ENCODE peak calls at places on chromosomes 13 and 19, in ten cellular contexts. U is GM23338; L is AG04450; D is GM20000; S is suprapubic skin; V is ovary; J is dorsolateral prefrontal cortex; N is RWPE1; E is CD4-positive, alpha-beta T cell; K is breast epithelium. W is an unnamed sample.

GRCh38 chr13:42894765-42895181 is 97.3 kb downstream of the EPSTI1 start:
- DNase-seq in U (no peak), L (no peak), D (no peak), S (no peak), V (no peak), J (no peak), N (peak), E (no peak), K (no peak), W (no peak)

GRCh38 chr13:30186644-30187431 is 120.5 kb downstream of the KATNAL1 start:
- DNase-seq in U (peak), L (no peak), D (no peak), S (no peak), V (no peak), J (no peak), N (no peak), E (no peak), K (no peak), W (no peak)

GRCh38 chr13:20495087-20496023 is 30.3 kb downstream of the CRYL1 start:
- DNase-seq in U (peak), L (peak), D (peak), S (no peak), V (no peak), J (peak), N (peak), E (peak), K (peak), W (peak)

GRCh38 chr13:110332750-110333149 is 25.7 kb downstream of the COL4A2 start:
- DNase-seq in U (no peak), L (no peak), D (no peak), S (no peak), V (no peak), J (no peak), N (no peak), E (no peak), K (no peak), W (no peak)

GRCh38 chr13:110416131-110416584 is 109.1 kb downstream of the COL4A2 start:
- DNase-seq in U (no peak), L (no peak), D (no peak), S (no peak), V (no peak), J (no peak), N (no peak), E (no peak), K (peak), W (no peak)

GRCh38 chr19:43594710-43595604 is 977 bp downstream of the IRGQ start:
- DNase-seq in U (peak), L (no peak), D (peak), S (peak), V (peak), J (no peak), N (peak), E (peak), K (no peak), W (peak)

GRCh38 chr13:40517486-40518311 is 148.7 kb downstream of the FOXO1 start:
- DNase-seq in U (no peak), L (no peak), D (peak), S (no peak), V (no peak), J (no peak), N (no peak), E (no peak), K (no peak), W (peak)

GRCh38 chr19:16161848-16162247 is 11.5 kb downstream of the CIB3 start:
- DNase-seq in U (no peak), L (peak), D (no peak), S (no peak), V (no peak), J (no peak), N (peak), E (no peak), K (no peak), W (no peak)

DNA sequence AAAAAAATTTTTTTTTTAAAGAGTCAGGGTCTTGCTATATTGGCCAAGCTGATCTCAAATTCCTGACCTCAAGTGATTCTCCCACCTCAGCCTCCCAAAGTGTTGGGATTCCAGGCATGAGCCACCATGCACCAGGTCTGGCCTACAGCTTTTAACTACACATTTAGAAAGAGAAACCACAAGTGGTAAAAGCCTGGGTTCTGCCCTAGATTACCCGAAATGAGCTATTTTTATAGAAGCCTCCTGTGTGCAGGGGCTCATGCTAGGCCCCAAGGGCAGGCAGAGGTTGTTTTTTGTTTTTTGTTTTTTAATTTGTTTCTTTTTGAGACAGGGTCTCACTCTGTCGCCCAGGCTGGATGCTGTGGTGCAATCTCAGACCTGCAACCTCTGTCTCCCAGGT is 14.0 kb upstream of the MYADM start:
- DNase-seq in U (no peak), L (no peak), D (peak), S (no peak), V (no peak), J (no peak), N (no peak), E (no peak), K (no peak), W (no peak)
- TF ChIP-seq CTCF in U (no peak), L (no peak), D (no peak), S (no peak), V (no peak), J (no peak), N (no peak), E (no peak), K (no peak), W (no peak)

DNA sequence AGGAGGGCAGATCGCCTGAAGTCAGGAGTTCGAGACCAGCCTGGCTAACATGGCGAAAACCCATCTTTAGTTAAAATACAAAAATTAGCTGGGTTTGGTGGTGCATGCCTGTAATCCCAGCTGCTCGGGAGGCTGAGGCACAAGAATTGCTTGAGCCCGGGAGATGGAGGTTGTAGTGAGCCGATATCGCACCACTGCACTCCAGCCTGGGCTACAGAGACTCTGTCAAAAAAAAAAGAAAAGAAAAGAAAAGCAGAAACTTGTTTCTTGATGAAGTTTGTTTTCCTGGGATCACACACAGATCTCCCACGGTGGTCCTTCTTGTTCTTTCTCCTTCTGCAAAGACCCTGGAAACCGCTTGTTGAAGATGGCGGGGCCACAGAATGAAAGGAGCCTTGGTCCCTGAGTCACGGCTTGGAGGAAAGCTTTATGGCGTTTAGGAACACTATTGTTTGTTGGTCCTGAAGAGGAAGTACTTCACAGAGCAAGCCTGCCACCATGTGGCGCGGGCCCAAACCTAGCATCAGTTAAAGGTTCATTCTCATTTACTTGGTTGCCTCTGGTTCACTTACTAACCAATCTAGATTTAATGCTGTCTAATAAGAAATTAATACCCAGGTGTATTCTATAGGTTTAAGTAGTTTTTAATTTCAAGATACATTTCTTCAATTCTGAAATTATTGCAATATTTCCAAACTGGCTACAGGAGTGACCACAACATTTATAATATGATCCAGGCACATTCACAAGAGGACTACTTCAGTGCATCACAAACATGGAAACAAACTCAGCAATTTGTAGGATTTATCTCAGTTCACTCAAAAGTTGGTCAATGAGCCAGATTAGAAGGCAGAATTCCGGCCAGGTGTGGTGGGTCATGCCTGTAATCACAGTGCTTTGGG is 21.3 kb upstream of the ARL11 start:
- DNase-seq in U (peak), L (peak), D (peak), S (peak), V (peak), J (peak), N (peak), E (peak), K (peak), W (peak)
- TF ChIP-seq CTCF in U (peak), L (peak), D (peak), S (peak), V (peak), J (peak), N (peak), E (peak), K (peak), W (peak)

GRCh38 chr13:87677334-87678234 is 6.4 kb downstream of the SLITRK5 start:
- DNase-seq in U (peak), L (no peak), D (peak), S (peak), V (no peak), J (no peak), N (no peak), E (no peak), K (no peak), W (peak)

GRCh38 chr13:87677043-87677333 is 5.8 kb downstream of the SLITRK5 start:
- DNase-seq in U (peak), L (no peak), D (peak), S (no peak), V (no peak), J (no peak), N (no peak), E (no peak), K (no peak), W (peak)

GRCh38 chr13:87676254-87677042 is 5.3 kb downstream of the SLITRK5 start:
- DNase-seq in U (peak), L (no peak), D (peak), S (no peak), V (no peak), J (no peak), N (no peak), E (no peak), K (no peak), W (peak)

GRCh38 chr13:87678353-87678752 is 7.2 kb downstream of the SLITRK5 start:
- DNase-seq in U (no peak), L (no peak), D (peak), S (no peak), V (no peak), J (no peak), N (no peak), E (no peak), K (no peak), W (peak)

DNA sequence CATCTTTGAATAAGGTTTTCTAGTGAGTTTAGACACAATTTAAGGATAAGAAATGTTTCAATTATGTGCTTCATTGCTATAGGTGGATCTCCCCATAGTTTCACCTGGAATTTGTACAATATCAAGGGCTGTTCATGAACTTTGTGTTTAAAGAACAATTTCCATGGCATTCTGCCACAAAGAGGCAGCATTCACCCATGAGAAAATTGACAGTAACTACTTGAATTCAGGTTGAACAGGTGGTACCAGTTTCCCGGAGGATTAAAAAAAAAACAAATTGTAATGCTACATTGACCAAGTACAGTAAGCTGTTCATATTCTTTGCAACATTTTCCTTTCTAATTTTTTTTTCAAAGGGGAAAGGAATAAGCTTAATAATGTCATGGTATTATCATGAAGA is 9.1 kb downstream of the SLITRK5 start:
- DNase-seq in U (no peak), L (no peak), D (no peak), S (no peak), V (no peak), J (no peak), N (no peak), E (no peak), K (no peak), W (no peak)
- TF ChIP-seq CTCF in U (peak), L (no peak), D (no peak), S (no peak), V (no peak), J (no peak), N (no peak), E (no peak), K (no peak), W (peak)

GRCh38 chr19:18282788-18283141 is 1.3 kb upstream of the JUND start:
- DNase-seq in U (no peak), L (no peak), D (no peak), S (no peak), V (no peak), J (no peak), N (no peak), E (no peak), K (no peak), W (no peak)

GRCh38 chr19:18281082-18282020 is at the start of gene JUND:
- DNase-seq in U (peak), L (peak), D (peak), S (peak), V (peak), J (peak), N (peak), E (peak), K (peak), W (peak)

GRCh38 chr19:18283338-18283737 is 1.9 kb upstream of the JUND start:
- DNase-seq in U (no peak), L (no peak), D (no peak), S (no peak), V (peak), J (no peak), N (no peak), E (no peak), K (no peak), W (no peak)

GRCh38 chr19:18280247-18281081 is 958 bp downstream of the JUND start:
- DNase-seq in U (peak), L (no peak), D (peak), S (peak), V (peak), J (peak), N (peak), E (peak), K (peak), W (peak)

DNA sequence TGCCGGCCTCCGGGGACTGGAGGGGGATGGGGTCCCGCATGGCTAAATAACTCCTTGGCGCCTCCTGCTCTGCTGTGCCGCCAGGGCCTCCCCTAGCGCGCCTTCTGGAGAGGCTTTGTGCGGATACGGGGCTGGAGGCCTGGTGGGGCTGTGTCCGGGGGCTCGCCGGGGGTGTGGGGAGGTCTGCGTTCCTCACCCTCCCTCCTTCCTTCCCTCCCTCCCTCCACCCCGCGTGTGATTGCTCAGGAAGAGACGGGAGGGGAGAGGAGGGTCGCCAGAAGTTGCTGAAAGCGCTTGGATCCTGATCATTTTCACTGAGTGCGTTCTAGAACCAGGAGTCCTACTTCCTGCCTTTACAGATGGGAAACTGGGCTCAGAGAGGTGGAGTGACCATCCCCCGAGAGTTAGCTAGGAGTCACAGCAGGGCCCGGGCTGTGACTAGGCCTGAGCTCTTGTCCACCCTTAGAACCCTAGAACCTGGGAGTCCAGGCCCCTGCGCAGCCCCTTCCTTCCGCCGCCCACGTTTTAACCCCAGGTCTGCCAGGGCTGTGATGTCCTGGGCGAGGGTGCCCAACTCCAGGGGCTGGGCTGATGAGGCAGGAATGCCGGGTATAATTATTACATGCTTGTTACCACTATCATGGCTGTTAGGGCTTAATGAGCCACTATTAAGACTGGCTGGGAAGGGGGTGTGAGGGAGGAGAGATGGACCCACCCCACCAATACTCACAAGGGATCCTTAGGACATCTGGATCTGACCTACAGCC is 782 bp upstream of the JUND start:
- DNase-seq in U (no peak), L (peak), D (no peak), S (peak), V (peak), J (no peak), N (no peak), E (no peak), K (peak), W (no peak)
- TF ChIP-seq CTCF in U (no peak), L (peak), D (peak), S (no peak), V (no peak), J (peak), N (no peak), E (peak), K (peak), W (no peak)

DNA sequence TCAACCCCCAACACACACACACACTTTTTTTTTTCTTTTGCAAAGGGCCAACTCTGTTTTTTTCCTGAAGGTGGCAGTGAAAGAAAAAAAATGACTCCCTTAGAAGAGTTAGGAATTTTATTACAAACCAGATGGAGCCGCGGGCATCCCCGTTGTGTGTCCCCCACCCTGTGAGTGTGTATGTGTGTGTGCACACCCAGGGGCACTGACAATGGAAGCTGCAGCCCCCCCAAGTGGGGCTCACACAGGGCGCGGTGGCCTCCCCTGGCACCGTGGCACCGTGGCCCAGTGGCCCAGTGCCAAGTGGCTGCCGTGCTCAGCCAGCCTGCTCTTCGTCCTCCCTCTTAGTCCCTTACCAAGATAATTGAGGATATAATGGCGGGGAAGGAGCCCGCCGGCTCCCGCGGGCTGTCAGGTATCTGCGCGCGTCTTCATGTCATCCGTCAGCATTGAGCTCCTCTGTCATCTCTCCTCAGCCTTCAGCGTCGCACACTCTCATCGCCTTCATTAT is 314.1 kb downstream of the ZNF536 start:
- DNase-seq in U (peak), L (no peak), D (no peak), S (no peak), V (peak), J (no peak), N (no peak), E (no peak), K (no peak), W (no peak)
- TF ChIP-seq CTCF in U (peak), L (no peak), D (no peak), S (no peak), V (no peak), J (peak), N (no peak), E (no peak), K (no peak), W (no peak)

DNA sequence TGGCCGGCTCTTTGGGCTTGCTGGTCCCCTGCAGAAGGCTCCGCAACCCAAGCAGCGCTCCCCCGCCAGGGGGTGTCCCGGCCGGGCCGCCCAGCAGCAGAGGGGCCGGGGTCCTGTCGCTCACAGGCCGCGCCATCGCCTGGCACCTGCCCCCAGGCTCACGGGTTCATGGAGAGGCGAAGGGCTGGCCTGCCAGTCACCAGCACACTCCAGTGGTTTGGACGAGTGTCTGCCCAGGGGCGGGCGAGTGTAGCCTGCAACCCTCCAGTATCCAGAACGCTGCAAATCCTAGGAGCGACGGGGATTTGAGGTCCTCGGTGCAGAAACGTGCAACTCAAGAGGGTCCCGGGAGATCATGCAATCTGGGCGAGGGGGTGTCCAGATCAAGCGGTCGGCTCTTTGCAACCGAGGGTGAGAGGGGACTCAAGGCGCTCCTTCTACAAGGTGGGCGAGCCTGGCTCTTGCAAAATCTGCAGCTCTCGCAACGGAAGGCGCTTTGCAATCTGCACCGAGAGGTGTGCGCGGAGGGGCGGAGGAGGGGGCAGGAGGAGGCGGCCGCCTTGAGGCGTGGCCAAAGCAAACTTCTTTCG is at the start of gene DBP:
- DNase-seq in U (peak), L (no peak), D (no peak), S (no peak), V (peak), J (no peak), N (no peak), E (peak), K (peak), W (no peak)
- TF ChIP-seq CTCF in U (no peak), L (peak), D (no peak), S (no peak), V (peak), J (no peak), N (no peak), E (no peak), K (no peak), W (no peak)

GRCh38 chr19:18781047-18781600 is 10.0 kb downstream of the COMP start:
- DNase-seq in U (no peak), L (no peak), D (no peak), S (no peak), V (no peak), J (no peak), N (no peak), E (no peak), K (no peak), W (no peak)

GRCh38 chr19:18780081-18780480 is 11.0 kb downstream of the COMP start:
- DNase-seq in U (no peak), L (no peak), D (no peak), S (no peak), V (no peak), J (no peak), N (no peak), E (no peak), K (no peak), W (no peak)

GRCh38 chr19:18781885-18782527 is 9.1 kb downstream of the COMP start:
- DNase-seq in U (no peak), L (no peak), D (no peak), S (no peak), V (no peak), J (no peak), N (no peak), E (no peak), K (no peak), W (no peak)

GRCh38 chr19:18778826-18779354 is 12.2 kb downstream of the COMP start:
- DNase-seq in U (no peak), L (no peak), D (no peak), S (no peak), V (no peak), J (no peak), N (no peak), E (no peak), K (no peak), W (no peak)

GRCh38 chr19:18780631-18781030 is 10.5 kb downstream of the COMP start:
- DNase-seq in U (peak), L (no peak), D (peak), S (no peak), V (no peak), J (no peak), N (no peak), E (no peak), K (no peak), W (no peak)
- TF ChIP-seq CTCF in U (peak), L (no peak), D (no peak), S (no peak), V (no peak), J (no peak), N (no peak), E (no peak), K (no peak), W (no peak)

W was measured in GM13977.